ENCODE peak calls at places on chromosomes 1 and 21, in six cellular contexts. V is caudate nucleus; C is CD8-positive, alpha-beta T cell; X is cardiac muscle cell; K is activated CD4-positive, alpha-beta T cell treated with anti-CD3 and anti-CD28 coated beads, Interleukin-2, amount 10 ng/mL, durations not matched to agents 7 days and 5 days; H is ELR. O is an unnamed sample.

GRCh38 chr1:165645654-165646366 is 14.8 kb downstream of the MGST3 start:
- DNase-seq in V (no peak), C (no peak), X (no peak), K (peak), H (peak), O (peak)

GRCh38 chr1:196723325-196724185 is 51.1 kb upstream of the CFHR3 start:
- DNase-seq in V (peak), C (no peak), X (peak), K (peak), H (peak), O (peak)

GRCh38 chr1:215635827-215636226 is 68.7 kb downstream of the KCTD3 start:
- DNase-seq in V (no peak), C (no peak), X (no peak), K (no peak), H (no peak), O (no peak)

GRCh38 chr1:218171302-218171893 is 113.7 kb upstream of the RRP15 start:
- DNase-seq in V (no peak), C (no peak), X (peak), K (no peak), H (peak), O (peak)

GRCh38 chr1:76260279-76260678 is 185.7 kb downstream of the ST6GALNAC3 start:
- DNase-seq in V (no peak), C (no peak), X (no peak), K (no peak), H (no peak), O (no peak)

GRCh38 chr1:160186246-160186645 is 4.1 kb upstream of the CASQ1 start:
- DNase-seq in V (no peak), C (no peak), X (no peak), K (no peak), H (no peak), O (no peak)

GRCh38 chr1:58854576-58854975 is 70.7 kb upstream of the JUN start:
- DNase-seq in V (no peak), C (no peak), X (no peak), K (peak), H (no peak), O (no peak)

GRCh38 chr21:31444061-31444460 is 100.0 kb upstream of the TIAM1 start:
- DNase-seq in V (no peak), C (no peak), X (no peak), K (no peak), H (peak), O (no peak)

GRCh38 chr1:84753516-84754375 is 63.5 kb upstream of the SSX2IP start:
- DNase-seq in V (peak), C (peak), X (peak), K (peak), H (peak), O (peak)

GRCh38 chr21:43808832-43809251 is 19.5 kb downstream of the RRP1 start:
- DNase-seq in V (peak), C (no peak), X (no peak), K (no peak), H (no peak), O (peak)

GRCh38 chr1:218304281-218305039 is 19.4 kb downstream of the RRP15 start:
- DNase-seq in V (peak), C (no peak), X (peak), K (no peak), H (no peak), O (no peak)

GRCh38 chr1:172764378-172764777 is 105.5 kb downstream of the FASLG start:
- DNase-seq in V (no peak), C (no peak), X (no peak), K (no peak), H (no peak), O (no peak)

GRCh38 chr1:206761369-206761768 is 9.2 kb upstream of the IL19 start:
- DNase-seq in V (no peak), C (no peak), X (peak), K (no peak), H (no peak), O (no peak)

GRCh38 chr1:52424238-52424637 is 19.8 kb downstream of the PRPF38A start:
- DNase-seq in V (no peak), C (no peak), X (peak), K (peak), H (peak), O (no peak)

GRCh38 chr1:97943354-97943753 is 22.5 kb upstream of the DPYD start:
- DNase-seq in V (no peak), C (no peak), X (no peak), K (no peak), H (peak), O (peak)

GRCh38 chr1:173112129-173112528 is 61.4 kb upstream of the TNFSF18 start:
- DNase-seq in V (no peak), C (no peak), X (no peak), K (no peak), H (peak), O (peak)

GRCh38 chr1:2554621-2555387 is 1.4 kb upstream of the TNFRSF14 start:
- DNase-seq in V (no peak), C (no peak), X (peak), K (peak), H (peak), O (no peak)

GRCh38 chr1:2575801-2576663 is 10.5 kb upstream of the PRXL2B start:
- DNase-seq in V (no peak), C (no peak), X (no peak), K (no peak), H (no peak), O (no peak)

GRCh38 chr21:37207441-37208009 is 59.6 kb downstream of the VPS26C start:
- DNase-seq in V (peak), C (no peak), X (peak), K (peak), H (no peak), O (peak)

GRCh38 chr1:10727703-10728348 is 68.6 kb downstream of the CASZ1 start:
- DNase-seq in V (no peak), C (no peak), X (no peak), K (no peak), H (no peak), O (no peak)

GRCh38 chr1:75125161-75125681 is 9.0 kb upstream of the LHX8 start:
- DNase-seq in V (no peak), C (no peak), X (no peak), K (no peak), H (no peak), O (no peak)

GRCh38 chr1:234069760-234070159 is 165.3 kb downstream of the SLC35F3 start:
- DNase-seq in V (peak), C (no peak), X (no peak), K (no peak), H (peak), O (peak)

GRCh38 chr1:31712041-31712440 is 8.2 kb upstream of the COL16A1 start:
- DNase-seq in V (no peak), C (no peak), X (no peak), K (no peak), H (peak), O (no peak)

GRCh38 chr1:27970401-27970800 is 10.6 kb downstream of the XKR8 start:
- DNase-seq in V (no peak), C (no peak), X (no peak), K (no peak), H (peak), O (no peak)

GRCh38 chr1:117615474-117615873 is 9.6 kb downstream of the TENT5C start:
- DNase-seq in V (no peak), C (no peak), X (no peak), K (no peak), H (no peak), O (no peak)

GRCh38 chr1:223363856-223364684 is at the start of gene SUSD4:
- DNase-seq in V (peak), C (peak), X (peak), K (peak), H (peak), O (no peak)

GRCh38 chr1:30879940-30880339 is 28.6 kb downstream of the SDC3 start:
- DNase-seq in V (peak), C (no peak), X (no peak), K (no peak), H (peak), O (peak)

GRCh38 chr1:206117151-206117948 is at the start of gene AVPR1B:
- DNase-seq in V (no peak), C (no peak), X (peak), K (no peak), H (peak), O (peak)

GRCh38 chr1:53349968-53350852 is 22.3 kb upstream of the LRP8 start:
- DNase-seq in V (no peak), C (no peak), X (no peak), K (no peak), H (no peak), O (no peak)

GRCh38 chr1:100569888-100570287 is 31.9 kb downstream of the GPR88 start:
- DNase-seq in V (no peak), C (no peak), X (no peak), K (no peak), H (no peak), O (no peak)

GRCh38 chr21:33670076-33670475 is 27.8 kb downstream of the ITSN1 start:
- DNase-seq in V (no peak), C (no peak), X (no peak), K (no peak), H (peak), O (peak)

GRCh38 chr21:42306366-42307035 is 8.7 kb downstream of the TFF3 start:
- DNase-seq in V (no peak), C (no peak), X (no peak), K (no peak), H (no peak), O (no peak)

GRCh38 chr1:242813490-242814091 is 289.1 kb upstream of the PLD5 start:
- DNase-seq in V (no peak), C (no peak), X (no peak), K (no peak), H (no peak), O (no peak)

GRCh38 chr1:167935252-167936067 is 1.0 kb upstream of the DCAF6 start:
- DNase-seq in V (peak), C (no peak), X (no peak), K (peak), H (peak), O (peak)